ENCODE peak calls at places on chromosomes 13 and 19, in five cellular contexts. H is tibial nerve, L is SK-N-SH, A is PC-3, Z is IMR-90. T is an unnamed sample. For H3K4me1, the result is how much of the 10 kb centered on the place peaks cover.

GRCh38 chr13:99589575-99589974 is 88.3 kb downstream of the TM9SF2 start:
- DNase-seq in Z (no peak), H (no peak), A (no peak), L (no peak), T (no peak)

GRCh38 chr19:18731562-18732008 is 48.1 kb downstream of the CRTC1 start:
- DNase-seq in H (no peak), L (no peak), Z (peak), A (no peak), T (no peak)

GRCh38 chr19:35787227-35787799 is 11.9 kb downstream of the ARHGAP33 start:
- DNase-seq in H (no peak), A (no peak), L (no peak), Z (no peak), T (no peak)

GRCh38 chr13:23817136-23817535 is 72.1 kb downstream of the MIPEP start:
- DNase-seq in A (no peak), Z (no peak), L (no peak), H (no peak), T (no peak)

GRCh38 chr19:3250675-3251074 is 26.2 kb downstream of the CELF5 start:
- DNase-seq in L (peak), Z (no peak), H (peak), A (peak), T (no peak)

GRCh38 chr19:17049711-17050280 is 23.2 kb upstream of the CPAMD8 start:
- DNase-seq in L (no peak), Z (peak), A (peak), H (no peak), T (no peak)

GRCh38 chr13:99227331-99227900 is 26.8 kb downstream of the UBAC2 start:
- DNase-seq in Z (no peak), A (no peak), H (no peak), L (no peak), T (no peak)

GRCh38 chr19:33794578-33795369 is 1.9 kb upstream of the KCTD15 start:
- DNase-seq in Z (no peak), L (peak), H (no peak), A (no peak), T (no peak)

GRCh38 chr13:33637978-33638743 is 179.8 kb upstream of the RFC3 start:
- DNase-seq in A (peak), L (no peak), Z (peak), H (no peak), T (no peak)

GRCh38 chr19:2261438-2262172 is 5.4 kb upstream of the JSRP1 start:
- DNase-seq in Z (no peak), A (peak), H (peak), L (peak), T (no peak)

GRCh38 chr13:87497426-87497825 is 173.7 kb upstream of the SLITRK5 start:
- DNase-seq in A (no peak), Z (no peak), L (no peak), H (no peak), T (no peak)

GRCh38 chr19:17090501-17091074 is 15.0 kb downstream of the MYO9B start:
- DNase-seq in A (no peak), H (no peak), L (no peak), Z (peak), T (no peak)

GRCh38 chr19:47637550-47637949 is 28.6 kb downstream of the BICRA start:
- DNase-seq in A (no peak), L (no peak), Z (no peak), H (no peak), T (no peak)

GRCh38 chr19:47507031-47507430 is 7.8 kb downstream of the NAPA start:
- DNase-seq in A (no peak), L (no peak), Z (no peak), H (no peak), T (no peak)

GRCh38 chr19:12247644-12248222 is 47.0 kb downstream of the ZNF44 start:
- DNase-seq in Z (no peak), H (no peak), L (no peak), A (no peak), T (no peak)

GRCh38 chr19:35509861-35510625 is 3.4 kb downstream of the DMKN start:
- DNase-seq in L (peak), H (peak), Z (peak), A (peak), T (no peak)

GRCh38 chr13:41456768-41457588 is at the start of gene RGCC:
- DNase-seq in H (peak), A (peak), Z (peak), L (peak), T (peak)
- H3K27ac ChIP-seq in H (peak), A (no peak), Z (peak), L (no peak), T (peak)

GRCh38 chr13:30165791-30166190 is 141.6 kb downstream of the KATNAL1 start:
- DNase-seq in L (no peak), H (peak), A (no peak), Z (no peak), T (no peak)
- TF ChIP-seq CTCF in L (no peak), H (no peak), A (no peak), Z (no peak), T (no peak)

GRCh38 chr13:67934615-67935330 is 704.6 kb upstream of the PCDH9 start:
- DNase-seq in H (no peak), Z (no peak), A (no peak), L (no peak), T (no peak)
- H3K4me1 ChIP-seq in H (under half), Z (under half), A (under half), L (under half), T (under half)

GRCh38 chr13:71454509-71454908 is 412.5 kb downstream of the DACH1 start:
- DNase-seq in A (no peak), H (no peak), L (no peak), Z (no peak), T (no peak)

GRCh38 chr13:71460179-71460578 is 406.8 kb downstream of the DACH1 start:
- DNase-seq in L (no peak), A (no peak), Z (no peak), H (no peak), T (no peak)

GRCh38 chr13:71464673-71465072 is 402.3 kb downstream of the DACH1 start:
- DNase-seq in H (no peak), A (no peak), Z (no peak), L (no peak), T (no peak)

DNA sequence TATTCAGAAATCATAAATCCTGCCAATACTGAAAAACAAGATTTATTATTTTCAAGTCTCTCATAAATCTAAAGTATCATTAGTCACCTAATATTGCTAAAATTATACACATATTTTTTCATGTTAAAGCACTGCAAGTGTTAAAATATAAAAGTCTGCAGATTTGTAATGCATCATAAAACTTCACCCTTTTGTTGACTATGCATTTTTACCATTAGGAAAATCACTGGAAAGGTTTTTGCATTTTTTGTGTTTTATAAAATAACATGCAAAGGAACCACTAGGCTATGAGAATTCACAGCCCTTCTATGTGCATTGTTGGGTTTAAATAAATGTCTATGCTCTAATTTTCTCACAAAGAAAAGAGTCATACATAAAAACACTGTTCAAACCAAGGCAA is 407.3 kb downstream of the DACH1 start:
- DNase-seq in A (no peak), Z (no peak), H (no peak), L (no peak), T (no peak)
- H3K27ac ChIP-seq in A (no peak), Z (no peak), H (no peak), L (no peak), T (no peak)

GRCh38 chr13:79932556-79932955 is 408.4 kb downstream of the SPRY2 start:
- DNase-seq in A (peak), L (no peak), H (no peak), Z (no peak), T (no peak)
- TF ChIP-seq CTCF in A (no peak), L (no peak), H (no peak), Z (no peak), T (no peak)

GRCh38 chr13:110511509-110512181 is 49.9 kb downstream of the RAB20 start:
- DNase-seq in Z (no peak), L (no peak), A (no peak), H (no peak), T (no peak)
- H3K4me1 ChIP-seq in Z (under half), L (under half), A (under half), H (under half), T (under half)

DNA sequence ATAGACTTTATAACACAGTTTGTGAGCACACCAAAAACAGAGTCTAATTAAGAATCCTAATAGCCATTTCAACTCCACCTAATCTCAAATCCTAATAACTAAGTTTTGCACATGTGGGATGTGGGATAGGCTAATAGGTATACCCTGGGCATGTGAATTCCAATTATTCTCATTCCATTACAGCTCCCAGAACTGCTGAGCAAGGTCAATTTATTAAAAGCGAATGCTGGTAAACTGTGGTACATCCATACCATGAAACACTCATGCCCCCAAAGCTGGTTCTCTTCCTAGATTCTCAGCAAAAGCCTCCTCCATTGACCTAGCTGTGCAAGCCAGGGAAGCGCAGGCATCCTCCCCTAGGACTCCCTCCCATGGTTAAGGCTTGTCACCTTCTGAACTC is 113.8 kb downstream of the USP12 start:
- DNase-seq in L (no peak), H (no peak), Z (no peak), A (no peak), T (no peak)
- H3K27ac ChIP-seq in L (no peak), H (no peak), Z (no peak), A (no peak), T (no peak)